ENCODE peak calls at places on chromosomes 3 and 15, in ten cellular contexts. Q is germinal center, I is T-helper 1 cell, S is epithelial cell of esophagus, P is hypothalamus, A is fibroblast of villous mesenchyme, V is HEK293T, L is natural killer cell, R is Kasumi-1, W is NCI-H187 treated with DMSO at 0.1 percent for 48 hours. H is an unnamed sample.

GRCh38 chr3:74089854-74090253 is 465.1 kb upstream of the PDZRN3 start:
- DNase-seq in Q (no peak), I (no peak), S (no peak), P (no peak), A (peak; percentile 30), V (no peak), L (no peak), R (no peak), W (no peak), H (no peak)

GRCh38 chr3:139764936-139765335 is 87.2 kb upstream of the NMNAT3 start:
- DNase-seq in Q (no peak), I (no peak), S (peak; percentile 43), P (no peak), A (peak; percentile 58), V (no peak), L (no peak), R (no peak), W (no peak), H (no peak)

GRCh38 chr15:39455502-39455991 is 125.3 kb upstream of the THBS1 start:
- DNase-seq in Q (no peak), I (no peak), S (peak; percentile 64), P (no peak), A (peak; percentile 62), V (no peak), L (no peak), R (no peak), W (no peak), H (no peak)

GRCh38 chr3:195270350-195271115 is 426 bp downstream of the XXYLT1 start:
- DNase-seq in Q (peak; percentile 68), I (peak; percentile 22), S (peak; percentile 47), P (no peak), A (peak; percentile 76), V (peak; percentile 56), L (no peak), R (peak; percentile 61), W (no peak), H (no peak)

GRCh38 chr15:92079647-92080255 is 226.2 kb downstream of the SLCO3A1 start:
- DNase-seq in Q (no peak), I (no peak), S (no peak), P (no peak), A (no peak), V (no peak), L (no peak), R (no peak), W (no peak), H (no peak)

GRCh38 chr3:64444619-64445317 is 219.5 kb upstream of the PRICKLE2 start:
- DNase-seq in Q (no peak), I (peak; percentile 1), S (peak; percentile 12), P (no peak), A (no peak), V (no peak), L (no peak), R (no peak), W (no peak), H (no peak)

GRCh38 chr3:45280227-45280626 is 54.1 kb upstream of the TMEM158 start:
- DNase-seq in Q (no peak), I (no peak), S (no peak), P (no peak), A (no peak), V (no peak), L (no peak), R (no peak), W (no peak), H (no peak)

GRCh38 chr3:129440648-129441190 is 695 bp downstream of the IFT122 start:
- DNase-seq in Q (peak; percentile 24), I (no peak), S (no peak), P (no peak), A (peak; percentile 29), V (no peak), L (no peak), R (no peak), W (no peak), H (no peak)

GRCh38 chr15:80693682-80694623 is 1.2 kb upstream of the ABHD17C start:
- DNase-seq in Q (no peak), I (no peak), S (no peak), P (no peak), A (peak; percentile 46), V (no peak), L (no peak), R (peak; percentile 36), W (no peak), H (no peak)

GRCh38 chr15:45594322-45594721 is 7.1 kb downstream of the BLOC1S6 start:
- DNase-seq in Q (no peak), I (no peak), S (no peak), P (no peak), A (no peak), V (no peak), L (no peak), R (no peak), W (no peak), H (no peak)

GRCh38 chr3:44870375-44871061 is 3.9 kb upstream of the TGM4 start:
- DNase-seq in Q (no peak), I (no peak), S (no peak), P (no peak), A (no peak), V (no peak), L (no peak), R (no peak), W (no peak), H (no peak)

GRCh38 chr3:46662771-46663551 is 30.5 kb downstream of the ALS2CL start:
- DNase-seq in Q (no peak), I (no peak), S (no peak), P (no peak), A (peak; percentile 53), V (no peak), L (no peak), R (no peak), W (no peak), H (no peak)

GRCh38 chr3:48820626-48821324 is 26.9 kb downstream of the PRKAR2A start:
- DNase-seq in Q (no peak), I (no peak), S (peak; percentile 34), P (no peak), A (peak; percentile 38), V (no peak), L (no peak), R (no peak), W (no peak), H (no peak)

GRCh38 chr3:11509175-11510000 is 134.3 kb downstream of the VGLL4 start:
- DNase-seq in Q (no peak), I (no peak), S (peak; percentile 47), P (no peak), A (peak; percentile 99), V (peak; percentile 79), L (no peak), R (no peak), W (no peak), H (no peak)

GRCh38 chr3:123628996-123629746 is 44.3 kb upstream of the HACD2 start:
- DNase-seq in Q (no peak), I (no peak), S (no peak), P (no peak), A (no peak), V (no peak), L (no peak), R (no peak), W (no peak), H (no peak)

GRCh38 chr3:16113704-16114103 is 60.8 kb upstream of the GALNT15 start:
- DNase-seq in Q (no peak), I (no peak), S (peak; percentile 60), P (no peak), A (peak; percentile 52), V (no peak), L (no peak), R (no peak), W (no peak), H (no peak)

GRCh38 chr3:143190101-143190500 is 70.5 kb downstream of the CHST2 start:
- DNase-seq in Q (no peak), I (no peak), S (peak; percentile 53), P (no peak), A (no peak), V (no peak), L (no peak), R (no peak), W (no peak), H (no peak)

GRCh38 chr3:94716326-94717018 is 653.6 kb downstream of the NSUN3 start:
- DNase-seq in Q (no peak), I (no peak), S (peak; percentile 58), P (no peak), A (no peak), V (no peak), L (no peak), R (no peak), W (no peak), H (no peak)

GRCh38 chr3:132317229-132317948 is at the start of gene ACP3:
- DNase-seq in Q (peak; percentile 64), I (no peak), S (peak; percentile 91), P (no peak), A (peak; percentile 95), V (peak; percentile 44), L (no peak), R (peak; percentile 97), W (no peak), H (no peak)

GRCh38 chr15:68314563-68314962 is 37.0 kb downstream of the FEM1B start:
- DNase-seq in Q (no peak), I (no peak), S (no peak), P (no peak), A (peak; percentile 12), V (no peak), L (no peak), R (no peak), W (no peak), H (no peak)

GRCh38 chr3:63582943-63583500 is 69.5 kb upstream of the SNTN start:
- DNase-seq in Q (no peak), I (no peak), S (no peak), P (no peak), A (no peak), V (no peak), L (no peak), R (no peak), W (no peak), H (no peak)

GRCh38 chr3:183073839-183074615 is 25.3 kb downstream of the MCCC1 start:
- DNase-seq in Q (no peak), I (no peak), S (peak; percentile 70), P (no peak), A (peak; percentile 49), V (no peak), L (no peak), R (peak; percentile 43), W (no peak), H (no peak)

GRCh38 chr15:25508369-25509002 is 69.7 kb upstream of the UBE3A start:
- DNase-seq in Q (peak; percentile 30), I (no peak), S (peak; percentile 42), P (no peak), A (peak; percentile 3), V (peak; percentile 8), L (no peak), R (no peak), W (no peak), H (peak; percentile 4)

GRCh38 chr3:86239956-86240355 is 751.0 kb downstream of the VGLL3 start:
- DNase-seq in Q (no peak), I (no peak), S (no peak), P (no peak), A (no peak), V (no peak), L (no peak), R (no peak), W (no peak), H (no peak)

GRCh38 chr15:29424118-29424517 is 154.5 kb upstream of the NSMCE3 start:
- DNase-seq in Q (no peak), I (no peak), S (no peak), P (no peak), A (no peak), V (no peak), L (no peak), R (no peak), W (no peak), H (no peak)

GRCh38 chr3:43766672-43767465 is 76.1 kb downstream of the ABHD5 start:
- DNase-seq in Q (no peak), I (no peak), S (peak; percentile 72), P (no peak), A (no peak), V (no peak), L (no peak), R (no peak), W (no peak), H (no peak)

GRCh38 chr3:14137004-14137403 is 12.2 kb downstream of the TMEM43 start:
- DNase-seq in Q (no peak), I (no peak), S (peak; percentile 46), P (no peak), A (no peak), V (no peak), L (no peak), R (no peak), W (no peak), H (no peak)

GRCh38 chr15:39133201-39133600 is 447.7 kb upstream of the THBS1 start:
- DNase-seq in Q (no peak), I (no peak), S (peak; percentile 76), P (no peak), A (peak; percentile 95), V (no peak), L (no peak), R (no peak), W (no peak), H (no peak)